ENCODE peak calls at places on chromosomes 4 and X, in seven cellular contexts. One of them, this sample, is unnamed.

GRCh38 chr4:186851291-186852077 is 127.8 kb upstream of the FAT1 start:
- DNase-seq in fibroblast of the conjunctiva: no peak
- DNase-seq in A549: no peak
- DNase-seq in ACHN: no peak
- DNase-seq in MM.1S: no peak
- DNase-seq in IMR-90: no peak
- DNase-seq in body of pancreas: no peak
- DNase-seq in this sample: no peak

GRCh38 chr4:4455199-4455865 is 68.4 kb downstream of the NSG1 start:
- DNase-seq in MM.1S: peak
- DNase-seq in ACHN: no peak
- DNase-seq in A549: no peak
- DNase-seq in fibroblast of the conjunctiva: no peak
- DNase-seq in body of pancreas: no peak
- DNase-seq in IMR-90: no peak
- DNase-seq in this sample: no peak

GRCh38 chrX:109301177-109301576 is 180.7 kb downstream of the GUCY2F start:
- DNase-seq in IMR-90: no peak
- DNase-seq in ACHN: no peak
- DNase-seq in body of pancreas: no peak
- DNase-seq in fibroblast of the conjunctiva: no peak
- DNase-seq in A549: no peak
- DNase-seq in MM.1S: no peak
- DNase-seq in this sample: no peak

GRCh38 chrX:20488473-20488872 is 221.8 kb upstream of the RPS6KA3 start:
- DNase-seq in A549: no peak
- DNase-seq in ACHN: no peak
- DNase-seq in fibroblast of the conjunctiva: no peak
- DNase-seq in body of pancreas: no peak
- DNase-seq in MM.1S: no peak
- DNase-seq in IMR-90: no peak
- DNase-seq in this sample: no peak

GRCh38 chr4:972651-973424 is 531 bp downstream of the DGKQ start:
- DNase-seq in fibroblast of the conjunctiva: no peak
- DNase-seq in ACHN: peak
- DNase-seq in MM.1S: no peak
- DNase-seq in A549: peak
- DNase-seq in body of pancreas: peak
- DNase-seq in IMR-90: no peak
- DNase-seq in this sample: no peak

GRCh38 chr4:83340692-83341343 is 6.2 kb upstream of the HPSE start:
- DNase-seq in IMR-90: no peak
- DNase-seq in A549: no peak
- DNase-seq in fibroblast of the conjunctiva: no peak
- DNase-seq in body of pancreas: no peak
- DNase-seq in MM.1S: peak
- DNase-seq in ACHN: no peak
- DNase-seq in this sample: no peak

GRCh38 chr4:81207793-81208192 is 7.2 kb downstream of the PRKG2 start:
- DNase-seq in ACHN: no peak
- DNase-seq in MM.1S: no peak
- DNase-seq in body of pancreas: no peak
- DNase-seq in fibroblast of the conjunctiva: peak
- DNase-seq in IMR-90: peak
- DNase-seq in A549: no peak
- DNase-seq in this sample: peak

GRCh38 chrX:141904262-141904661 is 568 bp downstream of the MAGEC1 start:
- DNase-seq in body of pancreas: no peak
- DNase-seq in fibroblast of the conjunctiva: no peak
- DNase-seq in ACHN: no peak
- DNase-seq in MM.1S: no peak
- DNase-seq in A549: no peak
- DNase-seq in IMR-90: no peak
- DNase-seq in this sample: no peak

GRCh38 chr4:84855774-84856173 is 110.7 kb downstream of the WDFY3 start:
- DNase-seq in ACHN: no peak
- DNase-seq in body of pancreas: peak
- DNase-seq in IMR-90: no peak
- DNase-seq in fibroblast of the conjunctiva: no peak
- DNase-seq in MM.1S: no peak
- DNase-seq in A549: no peak
- DNase-seq in this sample: no peak

GRCh38 chrX:115174548-115174947 is 14.7 kb upstream of the RBMXL3 start:
- DNase-seq in IMR-90: peak
- DNase-seq in fibroblast of the conjunctiva: no peak
- DNase-seq in body of pancreas: no peak
- DNase-seq in A549: no peak
- DNase-seq in ACHN: no peak
- DNase-seq in MM.1S: no peak
- DNase-seq in this sample: no peak

GRCh38 chrX:28756647-28757046 is 169.4 kb downstream of the IL1RAPL1 start:
- DNase-seq in ACHN: no peak
- DNase-seq in fibroblast of the conjunctiva: no peak
- DNase-seq in body of pancreas: no peak
- DNase-seq in A549: no peak
- DNase-seq in MM.1S: no peak
- DNase-seq in IMR-90: peak
- DNase-seq in this sample: no peak

GRCh38 chr4:16524911-16525574 is 298.8 kb upstream of the TAPT1 start:
- DNase-seq in A549: no peak
- DNase-seq in MM.1S: no peak
- DNase-seq in IMR-90: peak
- DNase-seq in body of pancreas: no peak
- DNase-seq in fibroblast of the conjunctiva: peak
- DNase-seq in ACHN: no peak
- DNase-seq in this sample: peak

GRCh38 chrX:120457766-120458180 is 11.3 kb downstream of the LAMP2 start:
- DNase-seq in MM.1S: no peak
- DNase-seq in IMR-90: peak
- DNase-seq in ACHN: peak
- DNase-seq in A549: no peak
- DNase-seq in body of pancreas: no peak
- DNase-seq in fibroblast of the conjunctiva: peak
- DNase-seq in this sample: peak